ENCODE peak calls at places on chromosome 9, in six cellular contexts. M is HCT116, X is GM12878, C is GM23338, A is SK-N-SH, S is HepG2. O is an unnamed sample.

GRCh38 chr9:98926016-98926415 is 17.7 kb upstream of the COL15A1 start:
- DNase-seq in X (no peak), M (no peak), A (no peak), S (no peak), C (no peak), O (no peak)

GRCh38 chr9:106885451-106885850 is 22.5 kb downstream of the ZNF462 start:
- DNase-seq in M (no peak), X (no peak), A (no peak), S (no peak), C (no peak), O (no peak)

GRCh38 chr9:36542355-36542754 is 30.3 kb upstream of the MELK start:
- DNase-seq in X (no peak), M (no peak), S (no peak), A (no peak), C (peak), O (no peak)

GRCh38 chr9:109766351-109766750 is 13.6 kb upstream of the PALM2AKAP2 start:
- DNase-seq in X (no peak), A (no peak), M (no peak), C (no peak), S (no peak), O (no peak)

GRCh38 chr9:20981486-20981885 is 50.0 kb downstream of the HACD4 start:
- DNase-seq in C (no peak), M (no peak), S (no peak), X (no peak), A (no peak), O (no peak)

GRCh38 chr9:112494153-112494552 is 7.5 kb downstream of the KIAA1958 start:
- DNase-seq in X (no peak), M (no peak), A (no peak), C (no peak), S (no peak), O (no peak)

GRCh38 chr9:114372971-114373591 is 14.7 kb downstream of the AKNA start:
- DNase-seq in A (no peak), S (no peak), X (peak), M (no peak), C (no peak), O (no peak)

GRCh38 chr9:17330097-17330496 is 195.3 kb downstream of the CNTLN start:
- DNase-seq in A (no peak), X (no peak), S (no peak), C (no peak), M (no peak), O (no peak)

GRCh38 chr9:129987941-129988340 is 55.0 kb downstream of the FNBP1 start:
- DNase-seq in X (no peak), M (no peak), C (no peak), S (no peak), A (no peak), O (no peak)

GRCh38 chr9:86836797-86837196 is 110.5 kb downstream of the GAS1 start:
- DNase-seq in M (no peak), A (no peak), S (no peak), C (no peak), X (peak), O (no peak)

GRCh38 chr9:131310833-131311554 is 21.5 kb downstream of the PLPP7 start:
- DNase-seq in C (peak), A (no peak), X (no peak), M (no peak), S (no peak), O (no peak)

GRCh38 chr9:75438716-75439115 is 350.4 kb downstream of the OSTF1 start:
- DNase-seq in S (no peak), M (no peak), A (no peak), C (no peak), X (peak), O (no peak)

DNA sequence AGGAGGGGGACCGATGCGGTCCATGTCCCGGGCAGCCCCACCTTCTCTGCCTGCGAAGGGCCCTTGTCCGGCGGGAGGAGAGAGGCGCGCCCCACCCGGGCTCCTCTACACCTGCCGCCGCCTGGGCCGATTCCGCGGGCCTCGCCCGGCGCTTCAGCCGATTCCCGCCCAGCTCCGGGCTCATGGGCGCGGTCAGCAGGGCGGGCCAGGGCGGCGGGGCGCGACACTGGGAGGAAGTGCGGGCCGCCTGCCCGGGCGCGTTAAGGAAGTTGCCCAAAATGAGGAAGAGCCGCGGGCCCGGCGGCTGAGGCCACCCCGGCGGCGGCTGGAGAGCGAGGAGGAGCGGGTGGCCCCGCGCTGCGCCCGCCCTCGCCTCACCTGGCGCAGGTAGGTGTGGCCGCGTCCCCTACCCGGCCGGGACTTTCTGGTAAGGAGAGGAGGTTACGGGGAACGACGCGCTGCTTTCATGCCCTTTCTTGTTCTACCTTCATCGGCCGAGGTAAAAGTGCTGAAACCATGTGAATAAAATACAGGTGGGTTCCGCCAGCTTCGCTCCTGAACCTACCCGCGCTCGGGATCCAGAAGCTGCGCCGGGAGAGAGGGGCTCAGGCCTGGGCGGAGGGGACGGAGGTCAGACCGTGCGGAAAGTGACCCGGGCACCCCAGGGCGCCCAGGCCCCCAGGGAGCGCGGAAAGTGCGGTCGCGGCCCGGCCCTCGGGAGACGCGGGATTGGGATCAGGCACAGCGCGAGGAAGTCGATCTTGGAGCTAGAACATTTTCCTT is at the start of gene SYK:
- DNase-seq in S (no peak), A (peak), X (no peak), C (peak), M (no peak), O (no peak)
- TF ChIP-seq POLR2AphosphoS5 in S (no peak), A (no peak), X (no peak), C (no peak), M (peak), O (no peak)

GRCh38 chr9:117763314-117763713 is 59.1 kb downstream of the TLR4 start:
- DNase-seq in S (no peak), X (no peak), A (no peak), M (no peak), C (no peak), O (no peak)
- TF ChIP-seq REST in S (no peak), X (no peak), A (no peak), M (no peak), C (no peak), O (no peak)

DNA sequence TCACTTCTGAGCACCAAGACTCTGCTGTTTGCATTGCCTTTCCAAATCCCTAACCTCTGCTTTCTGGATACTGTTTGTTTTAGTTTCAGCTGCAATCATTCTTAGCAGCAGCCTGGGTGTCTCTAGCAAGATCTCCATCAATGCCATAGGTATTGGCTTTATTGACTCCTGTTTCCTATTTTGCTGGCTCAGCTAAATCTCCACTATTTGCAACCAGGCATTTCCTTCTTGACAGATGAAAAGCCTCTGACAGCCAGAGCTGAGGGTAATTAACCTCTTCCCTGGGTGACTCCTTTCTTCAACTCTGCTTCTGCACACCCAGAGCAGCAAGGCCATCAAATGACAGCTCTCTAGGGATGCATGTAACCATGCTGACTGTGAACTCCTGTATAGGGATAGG is 293.5 kb downstream of the TRIM32 start:
- DNase-seq in A (no peak), C (no peak), S (no peak), M (no peak), X (no peak), O (no peak)
- TF ChIP-seq POLR2AphosphoS5 in A (no peak), C (no peak), S (no peak), M (no peak), X (no peak), O (no peak)

DNA sequence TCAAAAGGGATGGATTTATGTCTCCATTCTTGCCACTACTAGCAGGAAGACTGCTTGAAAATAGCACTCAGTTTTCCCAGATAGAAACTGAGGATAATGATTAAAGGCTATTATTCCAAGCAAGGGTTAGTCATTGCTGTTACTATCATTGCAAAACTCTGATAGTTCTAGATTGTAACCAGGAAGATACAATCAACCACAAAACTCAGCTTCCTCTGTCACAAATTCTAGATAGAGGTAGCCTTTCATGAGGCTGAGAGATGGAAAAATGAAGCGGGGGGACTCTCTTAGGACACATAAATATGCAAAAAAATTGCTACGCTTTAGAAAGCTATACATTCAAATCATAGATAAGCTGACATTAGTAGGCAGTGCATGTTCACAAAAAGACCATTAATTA is 3.1 kb downstream of the ANXA1 start:
- DNase-seq in C (no peak), M (no peak), X (no peak), S (no peak), A (no peak), O (no peak)
- TF ChIP-seq REST in C (no peak), M (no peak), X (no peak), S (no peak), A (no peak), O (no peak)

GRCh38 chr9:100108572-100108971 is 9.5 kb downstream of the INVS start:
- DNase-seq in A (no peak), C (no peak), S (no peak), X (no peak), M (no peak), O (no peak)

GRCh38 chr9:100104314-100104713 is 5.3 kb downstream of the INVS start:
- DNase-seq in C (peak), M (no peak), S (no peak), X (no peak), A (no peak), O (no peak)

GRCh38 chr9:100111235-100111634 is 12.2 kb downstream of the INVS start:
- DNase-seq in A (no peak), C (no peak), S (no peak), M (no peak), X (no peak), O (no peak)

GRCh38 chr9:100105861-100106260 is 6.8 kb downstream of the INVS start:
- DNase-seq in M (no peak), S (no peak), C (no peak), A (no peak), X (no peak), O (no peak)

GRCh38 chr9:100106616-100107015 is 7.6 kb downstream of the INVS start:
- DNase-seq in A (no peak), C (no peak), M (no peak), X (no peak), S (no peak), O (no peak)
- TF ChIP-seq POLR2AphosphoS5 in A (no peak), C (no peak), M (no peak), X (no peak), S (no peak), O (no peak)